ENCODE peak calls at places on chromosomes 11 and 22, in six cellular contexts. B is Calu3, N is RWPE1, A is progenitor cell of endocrine pancreas, W is GM23338, E is sigmoid colon. M is an unnamed sample.

GRCh38 chr11:126277780-126278179 is 5.1 kb upstream of the TIRAP start:
- DNase-seq in N (no peak), A (peak; percentile 24), W (no peak), B (no peak), E (no peak), M (no peak)

GRCh38 chr11:313787-314547 is at the start of gene IFITM1:
- DNase-seq in A (no peak), B (no peak), E (no peak), N (peak; percentile 75), W (peak; percentile 87), M (no peak)

GRCh38 chr11:43937434-43938411 is 4.7 kb upstream of the C11orf96 start:
- DNase-seq in B (no peak), A (no peak), N (peak; percentile 87), W (no peak), E (no peak), M (no peak)

GRCh38 chr11:114050258-114050927 is 9.1 kb upstream of the ZBTB16 start:
- DNase-seq in B (no peak), A (no peak), E (peak; percentile 93), N (no peak), W (no peak), M (no peak)

GRCh38 chr22:35044607-35045390 is 21.2 kb upstream of the ISX start:
- DNase-seq in E (no peak), B (no peak), N (no peak), W (peak; percentile 60), A (no peak), M (no peak)

GRCh38 chr11:9577551-9577950 is 4.1 kb downstream of the WEE1 start:
- DNase-seq in W (no peak), E (no peak), B (no peak), N (no peak), A (no peak), M (no peak)

GRCh38 chr11:45301537-45302246 is 15.6 kb upstream of the SYT13 start:
- DNase-seq in E (no peak), W (no peak), B (no peak), N (no peak), A (no peak), M (no peak)

GRCh38 chr22:22666307-22667091 is 22.1 kb downstream of the GGTLC2 start:
- DNase-seq in N (no peak), E (no peak), B (peak; percentile 72), W (peak; percentile 68), A (peak; percentile 34), M (peak; percentile 66)

GRCh38 chr11:40921256-40921655 is 538.2 kb downstream of the LRRC4C start:
- DNase-seq in E (no peak), N (no peak), W (no peak), B (no peak), A (no peak), M (no peak)

GRCh38 chr11:44335052-44335894 is 25.3 kb upstream of the ALX4 start:
- DNase-seq in E (no peak), A (no peak), N (no peak), B (no peak), W (no peak), M (no peak)

GRCh38 chr11:71428861-71429435 is 19.2 kb downstream of the DHCR7 start:
- DNase-seq in N (no peak), A (no peak), B (no peak), E (no peak), W (no peak), M (no peak)

GRCh38 chr22:33564683-33565082 is 355.6 kb downstream of the LARGE1 start:
- DNase-seq in E (no peak), B (no peak), W (no peak), N (no peak), A (no peak), M (no peak)

DNA sequence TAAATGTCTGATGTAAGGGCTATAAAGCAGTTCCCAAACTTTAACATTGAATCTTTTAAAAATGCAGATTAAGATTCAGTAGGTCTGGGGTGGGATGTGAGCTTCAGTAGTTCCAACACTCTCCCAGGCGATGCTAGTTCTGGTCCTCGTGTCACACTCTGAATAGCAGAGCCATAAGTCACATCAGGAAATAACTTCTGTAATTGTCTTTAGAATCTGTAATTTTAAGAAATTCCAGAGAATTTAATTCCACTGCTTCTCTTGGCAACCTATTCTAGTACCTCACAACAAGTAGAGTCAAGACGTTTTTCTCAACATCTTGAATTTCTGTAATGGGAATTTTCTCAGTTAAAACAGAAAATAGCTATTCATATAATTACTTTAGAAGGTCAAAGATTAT is 223.1 kb downstream of the TMEM135 start:
- DNase-seq in E (no peak), B (no peak), A (no peak), N (no peak), W (no peak), M (no peak)
- TF ChIP-seq CTCF in E (no peak), B (no peak), A (no peak), N (no peak), W (no peak), M (no peak)

GRCh38 chr22:37019309-37020191 is at the start of the genes MPST and TST:
- DNase-seq in E (peak; percentile 89), B (peak; percentile 75), N (peak; percentile 44), W (peak; percentile 79), A (peak; percentile 62), M (peak; percentile 76)
- TF ChIP-seq CTCF in E (no peak), B (peak; percentile 30), N (no peak), W (peak; percentile 12), A (peak; percentile 30), M (no peak)

GRCh38 chr11:3050386-3051325 is 6.6 kb downstream of the CARS1 start:
- DNase-seq in N (no peak), B (no peak), W (no peak), E (no peak), A (no peak), M (no peak)

GRCh38 chr11:3052567-3052966 is 4.7 kb downstream of the CARS1 start:
- DNase-seq in N (no peak), W (no peak), A (no peak), B (no peak), E (no peak), M (no peak)

GRCh38 chr11:3052109-3052479 is 5.1 kb downstream of the CARS1 start:
- DNase-seq in A (no peak), W (no peak), E (no peak), N (no peak), B (no peak), M (no peak)

GRCh38 chr11:3049430-3050243 is 7.6 kb downstream of the CARS1 start:
- DNase-seq in E (peak; percentile 94), A (no peak), N (peak; percentile 91), W (no peak), B (peak; percentile 75), M (no peak)

DNA sequence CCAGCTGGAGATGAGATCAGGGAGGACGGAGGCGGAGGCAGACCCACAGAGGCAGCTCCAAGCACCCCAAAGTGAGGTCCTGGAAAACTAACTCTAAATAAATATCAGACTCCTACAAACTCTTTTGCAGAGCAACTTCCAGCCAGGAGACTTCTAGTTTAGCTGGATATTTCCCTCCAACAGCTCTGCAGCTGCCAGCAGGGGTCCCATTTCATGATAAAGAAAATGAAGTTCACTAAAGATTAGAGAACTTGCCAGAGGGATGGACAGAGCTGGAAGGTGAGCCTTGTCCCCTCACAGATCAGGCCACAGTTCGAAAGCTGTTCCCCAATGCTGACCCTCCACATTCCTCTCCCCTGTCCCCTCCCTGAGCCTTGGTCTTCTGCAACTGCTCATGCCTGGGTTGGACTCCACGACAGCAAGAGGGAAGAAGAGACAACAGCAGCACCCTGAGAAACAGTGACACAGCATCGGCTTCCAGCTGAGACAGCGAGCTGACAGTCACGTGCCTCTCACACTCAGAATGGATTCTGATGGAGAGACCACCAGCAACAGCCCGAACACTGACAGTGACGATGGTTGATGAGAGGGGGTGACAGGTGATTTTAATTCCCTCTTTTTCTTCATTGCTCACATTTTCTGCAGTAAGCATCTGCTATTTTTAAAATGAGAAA is 5.7 kb downstream of the CARS1 start:
- DNase-seq in A (no peak), B (no peak), W (no peak), E (no peak), N (no peak), M (no peak)
- TF ChIP-seq CTCF in A (no peak), B (no peak), W (no peak), E (no peak), N (no peak), M (no peak)

GRCh38 chr11:121741954-121742361 is 289.2 kb upstream of the SORL1-AS1 start:
- DNase-seq in N (no peak), E (peak; percentile 94), B (no peak), W (no peak), A (no peak), M (no peak)
- TF ChIP-seq CTCF in N (no peak), E (no peak), B (no peak), W (no peak), A (no peak), M (no peak)

DNA sequence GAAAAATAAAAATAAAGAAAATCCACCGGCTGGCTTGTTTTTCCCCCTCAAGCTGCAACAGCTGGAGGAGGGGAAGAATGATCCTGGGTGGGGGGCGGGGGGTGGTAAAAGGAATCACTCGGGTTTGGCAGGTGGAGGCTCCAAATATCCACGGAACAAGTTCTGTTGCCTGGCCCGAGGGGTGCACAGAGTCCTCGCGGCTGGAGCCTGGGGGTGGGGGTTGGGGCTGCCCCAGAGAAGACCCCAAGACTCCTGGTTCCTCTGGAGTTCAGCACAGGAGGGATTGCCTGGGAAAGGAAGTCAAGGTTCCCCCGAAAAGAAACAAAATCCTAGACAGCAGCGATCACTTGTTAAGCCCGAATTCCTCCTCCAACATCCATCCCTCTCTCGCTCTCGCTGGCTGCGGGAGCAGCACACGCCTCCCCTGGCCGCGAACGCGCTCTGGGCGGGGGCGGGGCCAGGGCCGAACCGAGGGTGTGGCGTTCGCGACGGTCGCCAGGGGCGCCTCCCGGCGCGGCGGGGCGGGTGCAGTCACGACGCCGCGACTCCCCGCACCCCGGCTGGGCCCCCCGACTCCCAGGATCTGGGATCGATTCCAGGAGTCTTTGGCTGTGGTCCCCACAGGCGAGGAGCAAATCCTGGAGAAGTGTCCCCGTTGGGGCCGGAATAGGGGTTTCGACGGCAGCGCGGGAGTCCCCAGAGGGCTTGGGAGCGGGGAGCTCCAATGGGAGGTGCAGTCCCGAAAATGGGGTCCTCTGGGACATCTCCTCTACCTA is at the start of gene KCNA4:
- DNase-seq in N (peak; percentile 36), B (no peak), A (peak; percentile 34), W (peak; percentile 84), E (no peak), M (peak; percentile 62)
- TF ChIP-seq CTCF in N (no peak), B (no peak), A (peak; percentile 59), W (peak; percentile 37), E (no peak), M (peak; percentile 57)

DNA sequence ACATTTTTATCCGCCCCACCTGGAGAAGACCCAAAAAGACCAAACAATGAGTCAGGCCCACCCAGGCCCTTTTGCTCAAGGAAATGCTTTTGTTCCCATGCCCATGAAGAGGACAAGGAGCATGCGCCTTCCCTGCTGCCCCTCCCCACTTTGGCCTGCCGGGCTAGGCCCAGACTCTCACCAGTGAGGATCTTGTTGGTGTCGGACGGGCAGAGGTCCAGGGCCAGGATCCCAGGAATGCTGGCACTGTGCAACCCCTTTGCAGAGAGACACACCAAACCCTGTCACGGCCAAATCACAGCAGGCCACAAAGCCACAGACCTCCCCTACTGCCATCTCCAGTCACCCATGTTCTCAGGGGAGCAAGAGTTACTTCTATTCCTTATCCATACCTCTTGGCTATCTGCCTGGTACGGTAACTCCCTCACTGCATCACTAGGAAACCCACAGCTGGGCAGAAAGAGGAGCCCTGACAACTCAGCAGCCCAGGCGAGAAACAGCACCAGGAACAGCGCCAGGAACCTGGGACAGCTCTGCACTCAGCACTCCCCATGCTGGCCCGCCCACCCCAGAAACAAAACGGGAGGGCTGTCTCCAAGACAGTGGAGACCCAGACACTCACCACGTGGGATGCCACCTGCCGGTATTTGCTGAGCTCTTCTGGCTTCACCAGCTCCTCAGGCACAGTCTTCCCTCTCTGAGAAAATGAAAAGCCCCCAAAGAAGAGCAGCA is 5.5 kb downstream of the PRPF19 start:
- DNase-seq in W (no peak), E (peak; percentile 63), B (no peak), A (no peak), N (no peak), M (no peak)
- TF ChIP-seq CTCF in W (no peak), E (no peak), B (no peak), A (no peak), N (no peak), M (no peak)

M was measured in endothelial cell.